ENCODE peak calls at places on chromosomes 16 and 17, in five cellular contexts. One of them, this sample, is unnamed.
A peak's percentile ranks its signal among the peaks of the same experiment; 100 is the strongest.

GRCh38 chr17:39928868-39929651 is 1.5 kb downstream of the LRRC3C start:
- DNase-seq in K562: no peak
- DNase-seq in SK-N-SH: no peak
- DNase-seq in GM12892: no peak
- DNase-seq in HepG2: no peak
- DNase-seq in this sample: no peak

GRCh38 chr17:3260163-3260562 is 38.0 kb downstream of the OR3A1 start:
- DNase-seq in K562: no peak
- DNase-seq in SK-N-SH: no peak
- DNase-seq in GM12892: no peak
- DNase-seq in HepG2: no peak
- DNase-seq in this sample: no peak

GRCh38 chr17:18225121-18225561 is 294 bp upstream of the LLGL1 start:
- DNase-seq in K562: peak; percentile 96
- DNase-seq in SK-N-SH: peak; percentile 100
- DNase-seq in GM12892: peak; percentile 100
- DNase-seq in HepG2: peak; percentile 87
- DNase-seq in this sample: peak; percentile 100

GRCh38 chr16:3640207-3640606 is 14.3 kb upstream of the DNASE1 start:
- DNase-seq in K562: no peak
- DNase-seq in SK-N-SH: peak; percentile 23
- DNase-seq in GM12892: no peak
- DNase-seq in HepG2: peak; percentile 62
- DNase-seq in this sample: no peak

GRCh38 chr17:74437702-74438101 is 5.8 kb downstream of the GPRC5C start:
- DNase-seq in K562: peak; percentile 62
- DNase-seq in SK-N-SH: peak; percentile 68
- DNase-seq in GM12892: no peak
- DNase-seq in HepG2: no peak
- DNase-seq in this sample: no peak

GRCh38 chr16:80100186-80100585 is 440.6 kb upstream of the DYNLRB2 start:
- DNase-seq in K562: no peak
- DNase-seq in SK-N-SH: no peak
- DNase-seq in GM12892: no peak
- DNase-seq in HepG2: no peak
- DNase-seq in this sample: no peak

GRCh38 chr16:59913666-59914065 is 1179.5 kb upstream of the GOT2 start:
- DNase-seq in K562: no peak
- DNase-seq in SK-N-SH: no peak
- DNase-seq in GM12892: no peak
- DNase-seq in HepG2: no peak
- DNase-seq in this sample: no peak

GRCh38 chr16:22786284-22786683 is 27.7 kb upstream of the HS3ST2 start:
- DNase-seq in K562: no peak
- DNase-seq in SK-N-SH: no peak
- DNase-seq in GM12892: no peak
- DNase-seq in HepG2: no peak
- DNase-seq in this sample: no peak

GRCh38 chr17:47251421-47251940 is 2.1 kb upstream of the ITGB3 start:
- DNase-seq in K562: no peak
- DNase-seq in SK-N-SH: no peak
- DNase-seq in GM12892: no peak
- DNase-seq in HepG2: no peak
- DNase-seq in this sample: no peak

GRCh38 chr16:89308391-89309333 is 91.2 kb downstream of the ZNF778 start:
- DNase-seq in K562: peak; percentile 65
- DNase-seq in SK-N-SH: peak; percentile 68
- DNase-seq in GM12892: no peak
- DNase-seq in HepG2: no peak
- DNase-seq in this sample: peak; percentile 65

GRCh38 chr17:37567137-37567927 is 41.9 kb downstream of the SYNRG start:
- DNase-seq in K562: no peak
- DNase-seq in SK-N-SH: no peak
- DNase-seq in GM12892: no peak
- DNase-seq in HepG2: no peak
- DNase-seq in this sample: no peak

GRCh38 chr17:73335591-73336503 is 24.0 kb upstream of the CDC42EP4 start:
- DNase-seq in K562: no peak
- DNase-seq in SK-N-SH: peak; percentile 38
- DNase-seq in GM12892: no peak
- DNase-seq in HepG2: no peak
- DNase-seq in this sample: no peak

GRCh38 chr16:84836234-84836647 is 16.5 kb downstream of the CRISPLD2 start:
- DNase-seq in K562: no peak
- DNase-seq in SK-N-SH: peak; percentile 42
- DNase-seq in GM12892: no peak
- DNase-seq in HepG2: no peak
- DNase-seq in this sample: no peak

GRCh38 chr16:64455275-64455674 is 666.6 kb downstream of the CDH11 start:
- DNase-seq in K562: no peak
- DNase-seq in SK-N-SH: no peak
- DNase-seq in GM12892: no peak
- DNase-seq in HepG2: no peak
- DNase-seq in this sample: no peak

GRCh38 chr16:17382949-17383348 is 87.8 kb downstream of the XYLT1 start:
- DNase-seq in K562: no peak
- DNase-seq in SK-N-SH: no peak
- DNase-seq in GM12892: no peak
- DNase-seq in HepG2: no peak
- DNase-seq in this sample: no peak

GRCh38 chr17:67785122-67785477 is 40.2 kb upstream of the BPTF start:
- DNase-seq in K562: no peak
- DNase-seq in SK-N-SH: no peak
- DNase-seq in GM12892: no peak
- DNase-seq in HepG2: no peak
- DNase-seq in this sample: no peak

GRCh38 chr17:8004899-8005298 is 2.5 kb downstream of the GUCY2D start:
- DNase-seq in K562: no peak
- DNase-seq in SK-N-SH: no peak
- DNase-seq in GM12892: no peak
- DNase-seq in HepG2: no peak
- DNase-seq in this sample: no peak

GRCh38 chr17:16406742-16407674 is 8.4 kb upstream of the TRPV2 start:
- DNase-seq in K562: peak; percentile 32
- DNase-seq in SK-N-SH: peak; percentile 88
- DNase-seq in GM12892: no peak
- DNase-seq in HepG2: no peak
- DNase-seq in this sample: peak; percentile 50

GRCh38 chr16:27598921-27599565 is 49.1 kb downstream of the KATNIP start:
- DNase-seq in K562: no peak
- DNase-seq in SK-N-SH: no peak
- DNase-seq in GM12892: no peak
- DNase-seq in HepG2: no peak
- DNase-seq in this sample: no peak

GRCh38 chr17:17391575-17392370 is 85.0 kb upstream of the MED9 start:
- DNase-seq in K562: no peak
- DNase-seq in SK-N-SH: no peak
- DNase-seq in GM12892: no peak
- DNase-seq in HepG2: no peak
- DNase-seq in this sample: no peak

GRCh38 chr16:1144476-1145382 is 8.2 kb upstream of the CACNA1H start:
- DNase-seq in K562: no peak
- DNase-seq in SK-N-SH: no peak
- DNase-seq in GM12892: no peak
- DNase-seq in HepG2: no peak
- DNase-seq in this sample: no peak

GRCh38 chr16:19625039-19625438 is 69.5 kb downstream of the VPS35L start:
- DNase-seq in K562: no peak
- DNase-seq in SK-N-SH: no peak
- DNase-seq in GM12892: no peak
- DNase-seq in HepG2: no peak
- DNase-seq in this sample: no peak

GRCh38 chr16:27429981-27430441 is 28.0 kb downstream of the IL21R start:
- DNase-seq in K562: no peak
- DNase-seq in SK-N-SH: no peak
- DNase-seq in GM12892: no peak
- DNase-seq in HepG2: no peak
- DNase-seq in this sample: no peak

GRCh38 chr17:19508327-19508867 is 25.3 kb upstream of the SLC47A1 start:
- DNase-seq in K562: peak; percentile 34
- DNase-seq in SK-N-SH: peak; percentile 75
- DNase-seq in GM12892: no peak
- DNase-seq in HepG2: no peak
- DNase-seq in this sample: no peak

GRCh38 chr16:90020260-90020837 is 1.1 kb upstream of the DBNDD1 start:
- DNase-seq in K562: no peak
- DNase-seq in SK-N-SH: no peak
- DNase-seq in GM12892: no peak
- DNase-seq in HepG2: peak; percentile 26
- DNase-seq in this sample: no peak

GRCh38 chr17:210402-210801 is 29.0 kb upstream of the DOC2B start:
- DNase-seq in K562: no peak
- DNase-seq in SK-N-SH: no peak
- DNase-seq in GM12892: no peak
- DNase-seq in HepG2: no peak
- DNase-seq in this sample: no peak

DNA sequence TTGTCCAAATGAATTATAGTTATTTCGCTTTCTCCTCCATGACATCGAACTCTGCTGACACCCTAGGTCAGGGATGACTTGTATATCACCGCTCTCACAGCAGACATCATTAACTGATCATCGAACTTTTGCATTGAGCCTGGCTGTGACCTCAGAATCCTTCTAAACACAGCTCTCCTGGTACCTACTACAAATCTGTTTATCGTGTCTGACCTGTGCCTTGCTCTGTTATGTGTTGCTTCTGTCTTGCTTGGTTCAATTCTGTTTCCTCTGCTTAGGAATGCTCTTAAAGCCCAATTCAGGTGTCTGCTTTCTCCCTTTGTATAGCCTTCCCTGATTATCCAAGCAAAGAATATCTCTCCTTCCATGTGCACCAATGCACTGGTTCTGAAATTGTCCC is 78.3 kb downstream of the CYLD start:
- DNase-seq in K562: no peak
- DNase-seq in SK-N-SH: no peak
- DNase-seq in GM12892: no peak
- DNase-seq in HepG2: no peak
- DNase-seq in this sample: no peak
- TF ChIP-seq TAF1 in K562: no peak
- TF ChIP-seq TAF1 in SK-N-SH: no peak
- TF ChIP-seq TAF1 in GM12892: no peak
- TF ChIP-seq TAF1 in HepG2: no peak
- TF ChIP-seq TAF1 in this sample: no peak

GRCh38 chr17:79834575-79835469 is 4.4 kb downstream of the CBX4 start:
- DNase-seq in K562: no peak
- DNase-seq in SK-N-SH: peak; percentile 84
- DNase-seq in GM12892: no peak
- DNase-seq in HepG2: no peak
- DNase-seq in this sample: no peak
- TF ChIP-seq TAF1 in K562: no peak
- TF ChIP-seq TAF1 in SK-N-SH: no peak
- TF ChIP-seq TAF1 in GM12892: no peak
- TF ChIP-seq TAF1 in HepG2: no peak
- TF ChIP-seq TAF1 in this sample: no peak

DNA sequence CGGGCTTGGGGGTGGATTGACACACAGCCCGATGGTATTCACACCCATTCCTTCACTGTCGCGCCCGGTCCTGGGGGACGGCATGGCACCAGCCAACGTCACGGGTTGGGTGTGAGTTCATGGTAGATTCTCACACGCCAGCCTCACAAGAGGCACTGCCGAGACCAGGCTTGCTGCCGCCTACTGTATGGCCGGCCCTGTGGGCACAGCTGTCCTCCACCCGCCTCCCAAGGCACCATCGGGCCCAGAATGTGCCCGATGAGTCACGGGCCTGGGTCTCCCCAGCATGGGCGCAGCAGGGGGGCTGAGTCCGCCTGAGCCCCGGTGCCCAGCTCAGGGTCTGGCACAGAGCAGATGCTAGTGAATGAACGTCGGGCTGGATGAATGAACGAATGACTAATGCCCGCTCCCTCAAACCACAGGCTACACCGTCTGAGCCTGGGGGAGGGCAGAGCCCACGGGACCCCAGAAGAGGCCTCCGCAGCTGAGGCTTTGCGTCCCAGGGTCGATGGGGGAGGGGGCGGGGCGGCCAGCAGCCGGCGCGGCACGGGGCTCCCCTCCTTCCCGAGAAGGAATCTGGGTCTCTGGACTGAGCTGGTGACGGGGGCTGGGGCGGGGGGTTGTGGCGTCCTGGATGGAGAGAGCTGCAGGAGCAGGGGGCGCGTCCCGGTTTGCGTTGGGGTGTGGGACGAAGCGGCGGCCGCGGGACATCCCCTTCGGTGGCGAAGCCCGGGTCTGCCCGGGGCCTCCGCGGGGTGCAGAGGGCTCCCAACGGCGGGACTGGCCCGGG is 829 bp downstream of the PITPNM3 start:
- DNase-seq in K562: no peak
- DNase-seq in SK-N-SH: peak; percentile 60
- DNase-seq in GM12892: no peak
- DNase-seq in HepG2: no peak
- DNase-seq in this sample: no peak
- TF ChIP-seq TAF1 in K562: no peak
- TF ChIP-seq TAF1 in SK-N-SH: no peak
- TF ChIP-seq TAF1 in GM12892: no peak
- TF ChIP-seq TAF1 in HepG2: no peak
- TF ChIP-seq TAF1 in this sample: no peak

DNA sequence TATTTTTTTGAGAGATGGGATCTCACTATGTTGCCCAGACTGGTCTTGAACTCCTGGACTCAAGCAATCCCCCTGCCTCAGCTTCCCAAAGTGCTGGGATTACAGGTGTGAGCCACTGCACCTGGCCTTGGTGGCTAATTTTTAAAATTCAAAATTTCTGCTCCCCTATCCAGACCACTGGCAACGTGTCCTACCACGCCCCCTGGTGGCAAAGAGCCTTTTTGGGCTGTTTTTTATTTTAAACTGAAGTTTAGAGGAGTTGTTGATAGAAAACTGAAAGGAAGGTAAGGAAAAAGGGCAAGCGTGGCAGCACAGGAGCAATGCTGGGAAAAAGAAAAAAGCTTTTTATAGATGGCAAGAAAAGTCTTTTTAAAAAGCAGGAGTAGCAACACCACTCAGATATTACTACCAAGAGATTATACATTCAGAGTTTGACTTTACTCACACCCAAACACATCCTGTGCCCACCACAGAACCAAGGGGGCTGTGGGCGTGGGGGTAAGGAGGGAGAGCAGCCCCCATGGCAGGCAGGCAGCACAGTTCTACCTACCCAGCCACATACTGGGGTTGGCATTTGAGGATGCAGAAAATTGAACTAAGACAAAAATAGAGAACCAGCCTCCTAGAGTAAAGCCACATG is 4.2 kb upstream of the MXRA7 start:
- DNase-seq in K562: peak; percentile 47
- DNase-seq in SK-N-SH: peak; percentile 76
- DNase-seq in GM12892: no peak
- DNase-seq in HepG2: no peak
- DNase-seq in this sample: no peak
- TF ChIP-seq TAF1 in K562: no peak
- TF ChIP-seq TAF1 in SK-N-SH: no peak
- TF ChIP-seq TAF1 in GM12892: no peak
- TF ChIP-seq TAF1 in HepG2: no peak
- TF ChIP-seq TAF1 in this sample: no peak

DNA sequence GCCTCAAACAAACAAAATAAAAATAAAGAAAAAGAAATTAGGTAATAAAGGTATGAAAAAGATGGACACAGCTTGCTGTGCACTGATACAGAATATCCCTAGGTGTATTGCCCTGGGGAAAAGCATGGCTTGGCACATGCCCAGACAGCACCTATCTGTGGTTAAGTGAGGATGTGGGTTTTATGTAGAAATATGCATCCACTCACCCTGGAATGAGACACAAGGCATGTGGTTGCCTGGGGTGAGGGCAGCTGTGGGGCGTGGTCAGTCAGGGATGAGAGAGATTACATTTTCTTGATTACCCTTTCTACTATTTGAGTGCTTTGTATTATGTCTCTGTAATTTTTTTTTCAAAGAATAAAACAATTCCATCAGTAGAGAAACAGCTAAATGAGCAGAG is 6.9 kb downstream of the PLLP start:
- DNase-seq in K562: no peak
- DNase-seq in SK-N-SH: no peak
- DNase-seq in GM12892: no peak
- DNase-seq in HepG2: no peak
- DNase-seq in this sample: no peak
- TF ChIP-seq TAF1 in K562: no peak
- TF ChIP-seq TAF1 in SK-N-SH: no peak
- TF ChIP-seq TAF1 in GM12892: no peak
- TF ChIP-seq TAF1 in HepG2: no peak
- TF ChIP-seq TAF1 in this sample: no peak